ENCODE peak calls at places on chromosomes 13 and 19, in nine cellular contexts. K, U, M, L, H, O, J, T and N are unnamed samples.

GRCh38 chr13:74575729-74576125 is 441.5 kb upstream of the KLF12 start:
- DNase-seq in K (no peak), U (peak; percentile 78), M (peak; percentile 77), L (peak; percentile 36), H (peak; percentile 50), O (peak; percentile 46), J (peak; percentile 32), T (peak; percentile 86), N (peak; percentile 85)

GRCh38 chr19:4567584-4568071 is 8.1 kb upstream of the SEMA6B start:
- DNase-seq in K (no peak), U (peak; percentile 99), M (peak; percentile 84), L (peak; percentile 37), H (peak; percentile 79), O (peak; percentile 35), J (peak; percentile 41), T (peak; percentile 71), N (peak; percentile 87)

GRCh38 chr13:85469320-85469719 is 329.9 kb downstream of the SLITRK6 start:
- DNase-seq in K (no peak), U (no peak), M (no peak), L (no peak), H (no peak), O (no peak), J (no peak), T (no peak), N (no peak)

GRCh38 chr19:53980553-53981407 is 10.7 kb upstream of the CACNG6 start:
- DNase-seq in K (no peak), U (peak; percentile 94), M (peak; percentile 50), L (no peak), H (peak; percentile 87), O (no peak), J (no peak), T (peak; percentile 78), N (no peak)

GRCh38 chr13:113906566-113906965 is 42.7 kb upstream of the GAS6 start:
- DNase-seq in K (no peak), U (peak; percentile 39), M (no peak), L (no peak), H (no peak), O (no peak), J (peak; percentile 20), T (no peak), N (no peak)

GRCh38 chr19:41707502-41707812 is 969 bp upstream of the CEACAM5 start:
- DNase-seq in K (no peak), U (no peak), M (no peak), L (no peak), H (no peak), O (no peak), J (peak; percentile 21), T (no peak), N (no peak)

GRCh38 chr13:76890036-76890435 is 3.8 kb upstream of the KCTD12 start:
- DNase-seq in K (no peak), U (no peak), M (no peak), L (no peak), H (peak; percentile 65), O (peak; percentile 46), J (no peak), T (no peak), N (no peak)

GRCh38 chr13:109626386-109627171 is 159.8 kb downstream of the IRS2 start:
- DNase-seq in K (no peak), U (no peak), M (no peak), L (no peak), H (no peak), O (no peak), J (no peak), T (peak; percentile 10), N (no peak)

GRCh38 chr13:26943748-26944147 is 183.2 kb upstream of the GPR12 start:
- DNase-seq in K (no peak), U (no peak), M (no peak), L (no peak), H (no peak), O (no peak), J (no peak), T (no peak), N (no peak)

GRCh38 chr13:114112826-114113322 is 19.5 kb downstream of the RASA3 start:
- DNase-seq in K (no peak), U (no peak), M (no peak), L (peak; percentile 8), H (no peak), O (no peak), J (peak; percentile 12), T (peak; percentile 67), N (peak; percentile 72)

GRCh38 chr13:30334663-30335386 is 27.5 kb upstream of the KATNAL1 start:
- DNase-seq in K (no peak), U (peak; percentile 63), M (no peak), L (no peak), H (peak; percentile 62), O (no peak), J (no peak), T (peak; percentile 64), N (no peak)

GRCh38 chr19:50330365-50331078 is 1.3 kb upstream of the KCNC3 start:
- DNase-seq in K (peak; percentile 69), U (peak; percentile 95), M (peak; percentile 98), L (peak; percentile 26), H (peak; percentile 9), O (peak; percentile 19), J (peak; percentile 90), T (peak; percentile 98), N (peak; percentile 75)

GRCh38 chr19:5891572-5891937 is 12.0 kb downstream of the NDUFA11 start:
- DNase-seq in K (no peak), U (no peak), M (no peak), L (no peak), H (no peak), O (no peak), J (no peak), T (no peak), N (no peak)

GRCh38 chr19:7488736-7489353 is at the start of gene PEX11G:
- DNase-seq in K (peak; percentile 83), U (peak; percentile 99), M (peak; percentile 95), L (peak; percentile 75), H (peak; percentile 84), O (peak; percentile 74), J (peak; percentile 92), T (peak; percentile 98), N (no peak)

GRCh38 chr19:7492142-7493055 is 3.6 kb upstream of the PEX11G start:
- DNase-seq in K (no peak), U (no peak), M (no peak), L (no peak), H (peak; percentile 84), O (peak; percentile 77), J (peak; percentile 64), T (no peak), N (no peak)

GRCh38 chr19:7489609-7490044 is 792 bp upstream of the PEX11G start:
- DNase-seq in K (no peak), U (no peak), M (no peak), L (no peak), H (no peak), O (no peak), J (no peak), T (peak; percentile 13), N (no peak)

GRCh38 chr19:7497292-7497691 is 8.5 kb upstream of the PEX11G start:
- DNase-seq in K (no peak), U (no peak), M (peak; percentile 42), L (no peak), H (no peak), O (no peak), J (no peak), T (peak; percentile 72), N (no peak)

GRCh38 chr19:7494416-7495098 is 5.7 kb upstream of the PEX11G start:
- DNase-seq in K (peak; percentile 57), U (no peak), M (peak; percentile 31), L (no peak), H (peak; percentile 65), O (no peak), J (no peak), T (peak; percentile 33), N (no peak)
- TF ChIP-seq CTCF in K (no peak), U (no peak), M (no peak), L (no peak), H (peak; percentile 34), O (no peak), J (no peak), T (no peak), N (peak; percentile 30)

GRCh38 chr19:48290341-48290922 is 20.6 kb downstream of the ZNF114 start:
- DNase-seq in K (no peak), U (peak; percentile 86), M (peak; percentile 64), L (no peak), H (peak; percentile 25), O (peak; percentile 26), J (no peak), T (peak; percentile 80), N (no peak)
- TF ChIP-seq CTCF in K (no peak), U (peak; percentile 50), M (no peak), L (no peak), H (no peak), O (peak; percentile 15), J (no peak), T (peak; percentile 53), N (peak; percentile 38)

DNA sequence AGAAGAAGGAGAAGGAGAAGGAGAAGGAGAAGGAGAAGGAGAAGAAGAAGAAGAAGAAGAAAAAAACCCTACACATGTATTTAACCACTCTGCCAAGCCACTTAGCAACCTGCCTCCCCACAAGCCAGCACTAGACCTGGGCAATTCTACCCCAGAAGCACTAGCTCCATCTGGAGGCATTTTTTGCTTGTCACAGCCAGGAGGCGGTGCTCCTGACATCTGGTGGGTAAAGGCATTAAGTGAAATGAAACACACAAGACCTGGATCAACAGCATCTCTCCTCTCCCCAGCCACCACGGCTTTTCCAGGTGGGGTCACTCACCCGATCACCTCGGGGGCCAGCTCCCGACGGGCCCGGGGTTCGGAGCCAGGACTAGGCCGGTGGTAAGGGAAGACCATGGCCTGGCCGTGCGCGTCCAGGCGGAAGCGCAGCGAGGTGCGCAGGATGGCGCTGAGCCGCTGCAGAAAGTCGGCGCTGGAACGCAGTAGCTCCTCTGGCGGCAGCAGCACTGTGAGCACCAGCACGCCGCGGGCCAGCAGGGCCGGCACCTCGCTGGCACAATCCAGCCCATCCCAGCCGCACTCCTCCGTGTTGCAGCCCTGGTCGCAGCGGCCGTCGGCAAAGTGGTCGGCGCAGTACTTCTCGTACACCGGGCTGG is 26.9 kb downstream of the NOTCH3 start:
- DNase-seq in K (no peak), U (no peak), M (no peak), L (no peak), H (peak; percentile 38), O (peak; percentile 15), J (no peak), T (no peak), N (no peak)
- TF ChIP-seq CTCF in K (no peak), U (peak; percentile 60), M (no peak), L (no peak), H (peak; percentile 19), O (peak; percentile 24), J (no peak), T (no peak), N (peak; percentile 37)

DNA sequence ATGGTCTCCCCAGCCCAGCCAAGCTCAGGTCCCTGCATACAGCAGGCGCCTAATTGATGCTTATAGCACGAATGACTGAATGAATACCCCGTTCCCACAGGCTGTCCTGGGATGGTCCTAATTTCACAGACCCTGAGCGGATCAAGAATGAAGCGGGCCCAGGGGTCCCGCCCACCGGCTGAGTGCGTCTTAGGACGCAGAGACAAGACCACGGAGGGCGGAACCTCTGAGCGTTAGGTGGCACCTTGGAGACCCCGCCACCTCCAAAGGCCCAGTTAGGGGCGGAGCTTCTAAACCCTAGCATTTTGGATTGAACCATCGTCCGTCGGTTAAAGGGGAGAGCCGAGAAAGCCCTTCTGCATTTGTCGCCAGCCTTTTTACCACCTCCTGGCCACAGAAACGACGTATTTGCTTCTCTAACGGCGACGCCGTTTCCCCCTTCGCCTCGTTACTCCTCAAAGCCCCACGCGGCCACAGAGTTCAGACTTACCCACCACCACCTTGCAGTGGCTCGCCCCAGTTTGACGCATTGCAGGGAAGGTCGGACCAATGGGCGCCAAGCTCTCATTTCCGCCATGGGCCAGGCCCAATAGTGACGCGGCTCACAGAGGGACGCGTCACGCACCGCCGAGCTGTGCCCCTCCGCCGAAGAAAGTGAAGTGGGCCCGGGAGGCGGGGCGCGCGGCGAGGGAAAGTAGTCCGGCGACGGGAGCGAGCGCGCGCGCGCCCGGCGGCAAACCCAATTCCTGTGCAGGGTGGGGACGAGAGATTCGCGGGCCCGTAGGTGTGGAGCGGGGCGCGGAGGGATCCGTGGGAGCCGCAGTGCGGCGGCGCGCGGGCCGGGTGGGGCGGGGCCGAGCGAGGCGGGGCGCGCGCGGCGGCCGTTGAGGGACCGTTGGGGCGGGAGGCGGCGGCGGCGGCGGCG is 475 bp upstream of the CALM3 start:
- DNase-seq in K (peak; percentile 97), U (peak; percentile 100), M (peak; percentile 99), L (peak; percentile 97), H (peak; percentile 99), O (peak; percentile 98), J (peak; percentile 93), T (peak; percentile 99), N (peak; percentile 98)
- TF ChIP-seq CTCF in K (no peak), U (no peak), M (no peak), L (no peak), H (no peak), O (no peak), J (no peak), T (no peak), N (no peak)